ENCODE peak calls at places on chromosome 21, in four cellular contexts. F, S, J and N are unnamed samples.

GRCh38 chr21:32713726-32714125 is 14.1 kb downstream of the SYNJ1 start:
- DNase-seq in J (no peak), F (no peak), S (no peak), N (no peak)

GRCh38 chr21:22062472-22063139 is 1064.4 kb downstream of the NCAM2 start:
- DNase-seq in J (no peak), F (no peak), S (no peak), N (no peak)

GRCh38 chr21:45644041-45644906 is 749 bp downstream of the PCBP3 start:
- DNase-seq in F (no peak), J (no peak), S (no peak), N (no peak)

GRCh38 chr21:45788198-45788597 is 144.7 kb downstream of the PCBP3 start:
- DNase-seq in F (no peak), S (no peak), J (no peak), N (no peak)

GRCh38 chr21:25039461-25040380 is 567.6 kb downstream of the MRPL39 start:
- DNase-seq in F (no peak), S (no peak), J (peak; percentile 5), N (no peak)

GRCh38 chr21:46603228-46603627 is 1.7 kb downstream of the S100B start:
- DNase-seq in F (no peak), J (no peak), S (no peak), N (no peak)

GRCh38 chr21:34576043-34576466 is 38.9 kb downstream of the RCAN1 start:
- DNase-seq in J (peak; percentile 60), S (no peak), F (no peak), N (no peak)

GRCh38 chr21:39552856-39553255 is 59.9 kb upstream of the B3GALT5 start:
- DNase-seq in F (no peak), S (no peak), J (no peak), N (no peak)

GRCh38 chr21:43854773-43855633 is 10.0 kb upstream of the AGPAT3 start:
- DNase-seq in J (no peak), F (no peak), S (no peak), N (peak; percentile 67)

GRCh38 chr21:43903451-43904091 is 38.5 kb downstream of the AGPAT3 start:
- DNase-seq in J (no peak), S (no peak), F (no peak), N (no peak)

GRCh38 chr21:44966135-44967081 is 26.6 kb downstream of the SLX9 start:
- DNase-seq in S (no peak), F (peak; percentile 61), J (no peak), N (no peak)

GRCh38 chr21:46454142-46454541 is 4.5 kb upstream of the DIP2A start:
- DNase-seq in F (no peak), S (no peak), J (peak; percentile 34), N (no peak)

GRCh38 chr21:40850071-40850470 is 3.1 kb upstream of the DSCAM start:
- DNase-seq in S (no peak), J (no peak), F (no peak), N (no peak)

GRCh38 chr21:20258542-20258941 is 739.7 kb upstream of the NCAM2 start:
- DNase-seq in J (no peak), S (no peak), F (no peak), N (no peak)

GRCh38 chr21:33308586-33309490 is 15.9 kb upstream of the IFNAR1 start:
- DNase-seq in F (no peak), S (no peak), J (peak; percentile 55), N (no peak)

GRCh38 chr21:25496825-25497482 is 110.3 kb downstream of the MRPL39 start:
- DNase-seq in J (peak; percentile 77), S (no peak), F (no peak), N (no peak)

GRCh38 chr21:45259206-45259795 is 28.4 kb downstream of the POFUT2 start:
- DNase-seq in J (no peak), S (no peak), F (peak; percentile 17), N (no peak)

GRCh38 chr21:18460979-18461378 is 57.4 kb upstream of the TMPRSS15 start:
- DNase-seq in J (no peak), F (no peak), S (no peak), N (no peak)

GRCh38 chr21:33817663-33818433 is 97.8 kb downstream of the ATP5PO start:
- DNase-seq in F (no peak), J (no peak), S (no peak), N (no peak)

GRCh38 chr21:35204850-35205564 is 155.9 kb upstream of the RUNX1 start:
- DNase-seq in J (peak; percentile 98), S (no peak), F (peak; percentile 86), N (no peak)

GRCh38 chr21:14353712-14354111 is 29.2 kb downstream of the HSPA13 start:
- DNase-seq in J (no peak), S (no peak), F (no peak), N (no peak)

GRCh38 chr21:17930102-17930501 is 110.9 kb upstream of the C21orf91 start:
- DNase-seq in F (no peak), S (no peak), J (no peak), N (no peak)

GRCh38 chr21:44871576-44872265 is 1.8 kb downstream of the PTTG1IP start:
- DNase-seq in F (peak; percentile 54), S (peak; percentile 39), J (peak; percentile 77), N (no peak)

GRCh38 chr21:39363607-39364555 is 15.0 kb upstream of the HMGN1 start:
- DNase-seq in F (no peak), J (peak; percentile 71), S (no peak), N (no peak)

GRCh38 chr21:45353200-45353599 is 51.8 kb upstream of the COL18A1 start:
- DNase-seq in J (no peak), F (no peak), S (no peak), N (no peak)

GRCh38 chr21:44416193-44416592 is 39.1 kb upstream of the LRRC3 start:
- DNase-seq in J (no peak), F (no peak), S (no peak), N (no peak)

GRCh38 chr21:45147473-45148315 is 73.3 kb downstream of the ADARB1 start:
- DNase-seq in S (no peak), J (no peak), F (no peak), N (no peak)

GRCh38 chr21:43921979-43922945 is 57.2 kb downstream of the AGPAT3 start:
- DNase-seq in S (no peak), F (no peak), J (peak; percentile 26), N (peak; percentile 76)

GRCh38 chr21:43923391-43923790 is 58.4 kb downstream of the AGPAT3 start:
- DNase-seq in S (no peak), F (no peak), J (peak; percentile 11), N (no peak)

GRCh38 chr21:44473915-44474555 is 18.7 kb downstream of the LRRC3 start:
- DNase-seq in J (no peak), F (no peak), S (no peak), N (no peak)

GRCh38 chr21:43318841-43319781 is 107.8 kb downstream of the SIK1 start:
- DNase-seq in S (peak; percentile 55), J (peak; percentile 87), F (no peak), N (no peak)

GRCh38 chr21:31530918-31531705 is 128.4 kb upstream of the SOD1 start:
- DNase-seq in F (no peak), S (no peak), J (no peak), N (no peak)

GRCh38 chr21:44290327-44291077 is 4.8 kb downstream of the AIRE start:
- DNase-seq in J (no peak), F (no peak), S (no peak), N (no peak)

GRCh38 chr21:40143822-40144525 is 276.7 kb downstream of the PCP4 start:
- DNase-seq in S (peak; percentile 33), F (no peak), J (peak; percentile 18), N (peak; percentile 47)

GRCh38 chr21:44987301-44987885 is 47.6 kb downstream of the SLX9 start:
- DNase-seq in J (no peak), F (no peak), S (no peak), N (no peak)

GRCh38 chr21:24118738-24119470 is 1488.4 kb downstream of the MRPL39 start:
- DNase-seq in S (no peak), J (peak; percentile 65), F (no peak), N (no peak)

GRCh38 chr21:41901099-41901498 is 22.0 kb upstream of the PRDM15 start:
- DNase-seq in F (peak; percentile 62), J (no peak), S (no peak), N (no peak)
- TF ChIP-seq POLR2A in F (no peak), J (no peak), S (no peak), N (no peak)

GRCh38 chr21:37520801-37521200 is 154.2 kb downstream of the DYRK1A start:
- DNase-seq in S (no peak), J (no peak), F (no peak), N (no peak)
- TF ChIP-seq POLR2A in S (no peak), J (no peak), F (no peak), N (no peak)

GRCh38 chr21:16258834-16259611 is 529.2 kb downstream of the USP25 start:
- DNase-seq in S (no peak), J (no peak), F (no peak), N (no peak)
- TF ChIP-seq POLR2A in S (no peak), J (no peak), F (no peak), N (no peak)

GRCh38 chr21:36321325-36322082 is 1.5 kb downstream of the MORC3 start:
- DNase-seq in F (no peak), S (no peak), J (peak; percentile 35), N (no peak)

GRCh38 chr21:36322083-36322424 is 2.1 kb downstream of the MORC3 start:
- DNase-seq in J (no peak), S (no peak), F (no peak), N (no peak)

GRCh38 chr21:36320421-36321324 is 676 bp downstream of the MORC3 start:
- DNase-seq in J (peak; percentile 73), S (peak; percentile 49), F (peak; percentile 70), N (peak; percentile 52)

GRCh38 chr21:36316872-36317484 is 3.0 kb upstream of the MORC3 start:
- DNase-seq in S (no peak), J (no peak), F (no peak), N (no peak)

GRCh38 chr21:36319767-36320420 is at the start of gene MORC3:
- DNase-seq in S (peak; percentile 97), F (peak; percentile 98), J (peak; percentile 99), N (peak; percentile 94)
- TF ChIP-seq POLR2A in S (peak; percentile 69), F (peak; percentile 84), J (peak; percentile 90), N (peak; percentile 91)

DNA sequence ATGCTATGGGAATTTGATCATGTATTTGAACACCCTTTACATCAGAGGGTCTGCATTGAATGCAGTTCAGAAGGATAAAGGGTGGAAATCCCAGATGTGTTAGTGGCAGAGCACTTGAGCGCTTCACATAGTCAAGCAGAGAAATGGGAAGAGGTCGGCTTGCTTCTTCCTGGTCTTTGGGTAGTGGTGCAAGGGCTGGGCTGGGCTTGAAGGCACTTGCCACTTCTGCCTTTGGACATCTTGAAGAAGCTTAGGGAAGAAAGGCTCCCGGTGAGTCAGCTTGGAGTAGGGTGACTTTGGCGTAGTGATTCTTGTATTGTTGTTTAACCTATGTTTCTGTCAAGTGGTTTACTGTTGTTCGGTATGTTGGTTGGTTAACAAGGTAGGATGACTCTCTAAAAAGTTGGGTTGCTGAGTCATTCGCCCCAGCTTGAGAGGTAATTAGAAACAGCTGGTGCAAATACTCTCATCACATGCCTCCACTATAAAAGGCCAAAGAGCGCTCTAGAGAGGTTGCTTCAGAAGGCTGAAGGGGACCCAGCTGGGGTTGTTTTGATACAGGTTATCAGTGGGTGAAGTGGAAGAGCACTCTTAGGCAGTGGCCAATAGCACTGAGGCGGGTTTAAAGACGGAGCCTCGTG is 1.3 kb downstream of the BACH1 start:
- DNase-seq in J (peak; percentile 97), S (peak; percentile 53), F (peak; percentile 22), N (no peak)
- TF ChIP-seq POLR2A in J (peak; percentile 58), S (no peak), F (no peak), N (no peak)